ENCODE peak calls at places on chromosomes 6 and 20, in nine cellular contexts. Q is HCT116, W is GM23338, O is GM10248, P is dorsolateral prefrontal cortex, R is neural crest cell, V is sigmoid colon, D is RWPE1, E is HFF-Myc. N is an unnamed sample.

GRCh38 chr20:46720776-46721425 is 11.5 kb downstream of the SLC2A10 start:
- DNase-seq in R (no peak), P (no peak), D (no peak), V (no peak), O (no peak), W (no peak), Q (no peak), E (no peak), N (no peak)

GRCh38 chr20:23609486-23610109 is 3.9 kb upstream of the CST9 start:
- DNase-seq in E (no peak), W (no peak), P (no peak), R (no peak), D (no peak), Q (no peak), O (no peak), V (no peak), N (no peak)

GRCh38 chr6:100378576-100378975 is 86.1 kb downstream of the SIM1 start:
- DNase-seq in R (no peak), D (no peak), E (no peak), O (no peak), W (no peak), P (no peak), Q (no peak), V (no peak), N (no peak)

GRCh38 chr6:133550026-133550425 is 308.9 kb downstream of the EYA4 start:
- DNase-seq in W (no peak), E (no peak), D (no peak), R (no peak), P (no peak), Q (no peak), O (no peak), V (no peak), N (no peak)

GRCh38 chr20:63917811-63918210 is 22.9 kb downstream of the DNAJC5 start:
- DNase-seq in P (peak; percentile 76), O (no peak), D (no peak), Q (no peak), W (no peak), R (no peak), E (no peak), V (no peak), N (no peak)

GRCh38 chr20:50286609-50287008 is 96.0 kb downstream of the CEBPB start:
- DNase-seq in R (no peak), E (peak; percentile 83), D (peak; percentile 99), V (peak; percentile 85), P (no peak), Q (no peak), O (peak; percentile 78), W (no peak), N (no peak)

GRCh38 chr6:75084872-75085381 is 120.9 kb downstream of the COL12A1 start:
- DNase-seq in D (no peak), E (no peak), R (peak; percentile 20), W (peak; percentile 72), O (no peak), V (peak; percentile 68), P (peak; percentile 46), Q (no peak), N (no peak)

GRCh38 chr6:7175463-7175862 is 67.7 kb downstream of the RREB1 start:
- DNase-seq in R (no peak), W (peak; percentile 50), D (no peak), E (no peak), O (no peak), V (no peak), P (no peak), Q (no peak), N (no peak)

GRCh38 chr6:20680697-20681165 is 146.5 kb downstream of the CDKAL1 start:
- DNase-seq in W (no peak), O (no peak), P (no peak), V (no peak), R (no peak), E (no peak), D (no peak), Q (no peak), N (no peak)

GRCh38 chr6:115551510-115551909 is 509.2 kb downstream of the FRK start:
- DNase-seq in P (no peak), D (no peak), V (no peak), O (no peak), W (no peak), Q (no peak), E (no peak), R (no peak), N (no peak)

GRCh38 chr6:54198134-54198533 is 86.9 kb downstream of the MLIP start:
- DNase-seq in P (no peak), E (no peak), R (no peak), O (no peak), Q (no peak), V (no peak), W (no peak), D (no peak), N (no peak)

GRCh38 chr6:21604081-21604480 is 10.5 kb downstream of the SOX4 start:
- DNase-seq in P (no peak), W (no peak), Q (no peak), D (no peak), V (no peak), E (no peak), R (no peak), O (no peak), N (no peak)

GRCh38 chr6:144932621-144933020 is 647.5 kb downstream of the UTRN start:
- DNase-seq in E (no peak), P (no peak), V (no peak), O (no peak), R (no peak), D (no peak), W (no peak), Q (no peak), N (no peak)

GRCh38 chr6:108793449-108794134 is 54.6 kb upstream of the ARMC2 start:
- DNase-seq in E (no peak), P (no peak), W (no peak), V (no peak), R (no peak), Q (no peak), D (no peak), O (no peak), N (no peak)

GRCh38 chr6:110348956-110349565 is 9.1 kb downstream of the METTL24 start:
- DNase-seq in Q (no peak), V (no peak), R (no peak), P (no peak), O (no peak), W (no peak), D (no peak), E (no peak), N (no peak)

GRCh38 chr20:11159728-11160127 is 485.9 kb upstream of the JAG1 start:
- DNase-seq in D (no peak), V (peak; percentile 64), P (no peak), O (no peak), R (no peak), W (no peak), E (no peak), Q (no peak), N (no peak)

GRCh38 chr20:17228624-17229061 is 1.8 kb downstream of the PCSK2 start:
- DNase-seq in Q (no peak), R (peak; percentile 12), E (no peak), O (no peak), W (peak; percentile 67), P (peak; percentile 46), V (no peak), D (no peak), N (no peak)

DNA sequence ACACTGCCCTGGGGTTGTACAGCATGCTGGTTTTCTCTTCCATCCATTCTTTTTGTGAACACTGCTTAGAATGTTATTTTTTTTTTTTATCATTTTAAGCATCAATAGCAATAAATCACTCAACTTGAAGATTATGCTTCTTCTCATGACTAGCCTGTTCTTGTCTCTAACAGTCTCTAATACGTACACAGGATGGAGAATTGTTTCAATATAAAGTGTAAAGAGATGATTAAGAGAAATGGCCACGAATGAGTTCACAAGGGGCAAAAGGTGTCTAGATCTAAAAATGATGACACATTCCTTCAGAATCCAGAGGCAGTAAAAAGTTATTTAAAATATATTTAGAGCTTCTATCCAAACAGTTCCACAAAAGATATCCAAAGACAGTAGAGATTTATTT is 390.2 kb downstream of the HDGFL1 start:
- DNase-seq in O (no peak), P (no peak), R (no peak), D (no peak), W (no peak), Q (no peak), E (no peak), V (no peak), N (no peak)
- TF ChIP-seq CTCF in O (no peak), P (no peak), R (no peak), D (no peak), W (no peak), Q (no peak), E (no peak), V (no peak), N (no peak)

GRCh38 chr6:815348-815738 is 122.4 kb upstream of the EXOC2 start:
- DNase-seq in Q (no peak), D (no peak), W (no peak), O (no peak), R (no peak), E (no peak), V (no peak), P (no peak), N (no peak)
- TF ChIP-seq CTCF in Q (peak; percentile 39), D (no peak), W (peak; percentile 37), O (no peak), R (peak; percentile 45), E (peak; percentile 30), V (no peak), P (no peak), N (peak; percentile 37)

GRCh38 chr20:37600486-37600885 is 72.8 kb upstream of the BLCAP start:
- DNase-seq in E (no peak), W (no peak), V (no peak), D (no peak), Q (no peak), P (no peak), O (no peak), R (no peak), N (no peak)
- TF ChIP-seq CTCF in E (no peak), W (peak; percentile 34), V (no peak), D (no peak), Q (no peak), P (no peak), O (no peak), R (no peak), N (no peak)

GRCh38 chr6:28838289-28838633 is 85.5 kb downstream of the TRIM27 start:
- DNase-seq in P (peak; percentile 47), W (peak; percentile 74), O (peak; percentile 46), Q (no peak), R (peak; percentile 71), D (no peak), E (peak; percentile 21), V (peak; percentile 68), N (peak; percentile 21)

GRCh38 chr6:28838634-28839442 is 84.9 kb downstream of the TRIM27 start:
- DNase-seq in D (peak; percentile 79), R (peak; percentile 90), Q (peak; percentile 75), O (peak; percentile 73), P (peak; percentile 82), W (peak; percentile 96), E (peak; percentile 68), V (peak; percentile 90), N (peak; percentile 25)

GRCh38 chr6:28839443-28840120 is 84.2 kb downstream of the TRIM27 start:
- DNase-seq in P (no peak), E (no peak), O (no peak), R (no peak), V (no peak), Q (no peak), D (no peak), W (no peak), N (no peak)

DNA sequence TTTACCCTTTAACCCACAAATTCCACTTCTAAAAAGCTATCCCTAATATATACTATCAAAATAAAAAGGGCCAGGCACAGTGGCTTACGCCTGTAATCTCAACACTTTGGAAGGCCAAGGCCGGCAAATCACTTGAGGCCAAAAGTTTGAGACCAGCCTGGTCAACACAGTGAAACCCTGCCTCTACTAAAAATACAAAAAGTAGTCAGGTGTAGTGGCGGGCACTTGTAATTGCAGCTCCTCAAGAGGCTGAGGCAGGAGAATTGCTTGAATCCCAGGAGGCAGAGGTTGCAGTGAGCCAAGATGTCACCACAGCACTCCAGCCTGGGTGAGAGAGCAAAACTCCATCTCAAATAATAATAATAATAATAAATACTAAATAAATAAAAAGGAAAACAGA is 82.5 kb downstream of the TRIM27 start:
- DNase-seq in E (no peak), V (no peak), O (no peak), D (no peak), W (peak; percentile 65), R (no peak), Q (no peak), P (no peak), N (no peak)
- TF ChIP-seq CTCF in E (no peak), V (no peak), O (no peak), D (no peak), W (no peak), R (peak; percentile 44), Q (peak; percentile 28), P (no peak), N (no peak)

N was measured in retinal pigment epithelial cell.